ENCODE peak calls at places on chromosomes 1 and 21, in four cellular contexts. G is body of pancreas; R is GM12878; Y is stimulated activated naive B cell treated with anti-CD40 and anti-IgM and Interleukin-4, amounts not matched to agents 10 μg/mL and 1 μg/mL and 100 μg/mL, for 72 hours. K is an unnamed sample.

GRCh38 chr1:7579016-7579415 is 192.1 kb upstream of the VAMP3 start:
- ATAC-seq in G (no peak), R (no peak), Y (no peak), K (no peak)

GRCh38 chr1:234170622-234171021 is 202.6 kb upstream of the COA6 start:
- ATAC-seq in G (no peak), R (no peak), Y (no peak), K (no peak)

GRCh38 chr1:234697741-234698140 is 87.8 kb upstream of the IRF2BP2 start:
- ATAC-seq in G (no peak), R (no peak), Y (no peak), K (no peak)

GRCh38 chr1:96498744-96499143 is 222.8 kb upstream of the PTBP2 start:
- ATAC-seq in G (no peak), R (no peak), Y (no peak), K (no peak)

GRCh38 chr1:4935807-4936206 is 281.4 kb downstream of the AJAP1 start:
- ATAC-seq in G (no peak), R (no peak), Y (no peak), K (no peak)

GRCh38 chr21:42321231-42321630 is 6.0 kb upstream of the TFF3 start:
- ATAC-seq in G (no peak), R (no peak), Y (no peak), K (no peak)

GRCh38 chr1:47262787-47263413 is 30.9 kb upstream of the TAL1 start:
- ATAC-seq in G (peak), R (peak), Y (no peak), K (no peak)

GRCh38 chr1:211537253-211537652 is 41.7 kb downstream of the SLC30A1 start:
- ATAC-seq in G (no peak), R (no peak), Y (no peak), K (no peak)

GRCh38 chr1:234065794-234066447 is 161.4 kb downstream of the SLC35F3 start:
- ATAC-seq in G (peak), R (peak), Y (peak), K (no peak)